ENCODE peak calls at places on chromosomes 3 and 15, in eight cellular contexts. One of them, this sample, is unnamed.

GRCh38 chr3:58112185-58112535 is 98.6 kb downstream of the DNASE1L3 start:
- DNase-seq in astrocyte of the cerebellum: no peak
- DNase-seq in LNCaP clone FGC: no peak
- DNase-seq in posterior cingulate gyrus: no peak
- DNase-seq in heart right ventricle: no peak
- DNase-seq in stimulated activated effector memory CD8-positive, alpha-beta T cell treated with anti-CD3 and anti-CD28 coated beads, Interleukin-12 subunit alpha, Interleukin-12 subunit beta, amount 100 ng/mL, for 72 hours: no peak
- DNase-seq in EH: no peak
- DNase-seq in RWPE1: no peak
- DNase-seq in this sample: no peak

GRCh38 chr15:47513496-47513895 is 203.8 kb upstream of the SEMA6D start:
- DNase-seq in astrocyte of the cerebellum: no peak
- DNase-seq in LNCaP clone FGC: no peak
- DNase-seq in posterior cingulate gyrus: no peak
- DNase-seq in heart right ventricle: no peak
- DNase-seq in stimulated activated effector memory CD8-positive, alpha-beta T cell treated with anti-CD3 and anti-CD28 coated beads, Interleukin-12 subunit alpha, Interleukin-12 subunit beta, amount 100 ng/mL, for 72 hours: no peak
- DNase-seq in EH: no peak
- DNase-seq in RWPE1: no peak
- DNase-seq in this sample: no peak

GRCh38 chr3:184791134-184791533 is 20.8 kb upstream of the VPS8 start:
- DNase-seq in astrocyte of the cerebellum: no peak
- DNase-seq in LNCaP clone FGC: no peak
- DNase-seq in posterior cingulate gyrus: no peak
- DNase-seq in heart right ventricle: no peak
- DNase-seq in stimulated activated effector memory CD8-positive, alpha-beta T cell treated with anti-CD3 and anti-CD28 coated beads, Interleukin-12 subunit alpha, Interleukin-12 subunit beta, amount 100 ng/mL, for 72 hours: no peak
- DNase-seq in EH: no peak
- DNase-seq in RWPE1: no peak
- DNase-seq in this sample: no peak

GRCh38 chr3:129892486-129892856 is 1.0 kb downstream of the TMCC1 start:
- DNase-seq in astrocyte of the cerebellum: no peak
- DNase-seq in LNCaP clone FGC: no peak
- DNase-seq in posterior cingulate gyrus: peak
- DNase-seq in heart right ventricle: no peak
- DNase-seq in stimulated activated effector memory CD8-positive, alpha-beta T cell treated with anti-CD3 and anti-CD28 coated beads, Interleukin-12 subunit alpha, Interleukin-12 subunit beta, amount 100 ng/mL, for 72 hours: no peak
- DNase-seq in EH: no peak
- DNase-seq in RWPE1: no peak
- DNase-seq in this sample: no peak

GRCh38 chr3:94617312-94617711 is 554.5 kb downstream of the NSUN3 start:
- DNase-seq in astrocyte of the cerebellum: no peak
- DNase-seq in LNCaP clone FGC: no peak
- DNase-seq in posterior cingulate gyrus: no peak
- DNase-seq in heart right ventricle: no peak
- DNase-seq in stimulated activated effector memory CD8-positive, alpha-beta T cell treated with anti-CD3 and anti-CD28 coated beads, Interleukin-12 subunit alpha, Interleukin-12 subunit beta, amount 100 ng/mL, for 72 hours: no peak
- DNase-seq in EH: no peak
- DNase-seq in RWPE1: no peak
- DNase-seq in this sample: no peak

GRCh38 chr15:41407341-41407740 is 5.0 kb upstream of the NDUFAF1 start:
- DNase-seq in astrocyte of the cerebellum: no peak
- DNase-seq in LNCaP clone FGC: no peak
- DNase-seq in posterior cingulate gyrus: no peak
- DNase-seq in heart right ventricle: no peak
- DNase-seq in stimulated activated effector memory CD8-positive, alpha-beta T cell treated with anti-CD3 and anti-CD28 coated beads, Interleukin-12 subunit alpha, Interleukin-12 subunit beta, amount 100 ng/mL, for 72 hours: no peak
- DNase-seq in EH: no peak
- DNase-seq in RWPE1: no peak
- DNase-seq in this sample: no peak

GRCh38 chr3:33385423-33385822 is 54.8 kb downstream of the UBP1 start:
- DNase-seq in astrocyte of the cerebellum: no peak
- DNase-seq in LNCaP clone FGC: no peak
- DNase-seq in posterior cingulate gyrus: no peak
- DNase-seq in heart right ventricle: no peak
- DNase-seq in stimulated activated effector memory CD8-positive, alpha-beta T cell treated with anti-CD3 and anti-CD28 coated beads, Interleukin-12 subunit alpha, Interleukin-12 subunit beta, amount 100 ng/mL, for 72 hours: peak
- DNase-seq in EH: no peak
- DNase-seq in RWPE1: no peak
- DNase-seq in this sample: no peak

GRCh38 chr3:135166266-135166825 is 371.3 kb downstream of the EPHB1 start:
- DNase-seq in astrocyte of the cerebellum: no peak
- DNase-seq in LNCaP clone FGC: no peak
- DNase-seq in posterior cingulate gyrus: peak
- DNase-seq in heart right ventricle: no peak
- DNase-seq in stimulated activated effector memory CD8-positive, alpha-beta T cell treated with anti-CD3 and anti-CD28 coated beads, Interleukin-12 subunit alpha, Interleukin-12 subunit beta, amount 100 ng/mL, for 72 hours: no peak
- DNase-seq in EH: no peak
- DNase-seq in RWPE1: no peak
- DNase-seq in this sample: no peak

GRCh38 chr15:41930221-41930866 is 36.5 kb upstream of the SPTBN5 start:
- DNase-seq in astrocyte of the cerebellum: peak
- DNase-seq in LNCaP clone FGC: no peak
- DNase-seq in posterior cingulate gyrus: no peak
- DNase-seq in heart right ventricle: no peak
- DNase-seq in stimulated activated effector memory CD8-positive, alpha-beta T cell treated with anti-CD3 and anti-CD28 coated beads, Interleukin-12 subunit alpha, Interleukin-12 subunit beta, amount 100 ng/mL, for 72 hours: no peak
- DNase-seq in EH: peak
- DNase-seq in RWPE1: peak
- DNase-seq in this sample: no peak

GRCh38 chr15:41332788-41333527 is at the start of gene NUSAP1:
- DNase-seq in astrocyte of the cerebellum: no peak
- DNase-seq in LNCaP clone FGC: no peak
- DNase-seq in posterior cingulate gyrus: no peak
- DNase-seq in heart right ventricle: no peak
- DNase-seq in stimulated activated effector memory CD8-positive, alpha-beta T cell treated with anti-CD3 and anti-CD28 coated beads, Interleukin-12 subunit alpha, Interleukin-12 subunit beta, amount 100 ng/mL, for 72 hours: no peak
- DNase-seq in EH: no peak
- DNase-seq in RWPE1: no peak
- DNase-seq in this sample: no peak

GRCh38 chr15:85019815-85020590 is 38.3 kb downstream of the PDE8A start:
- DNase-seq in astrocyte of the cerebellum: no peak
- DNase-seq in LNCaP clone FGC: no peak
- DNase-seq in posterior cingulate gyrus: no peak
- DNase-seq in heart right ventricle: no peak
- DNase-seq in stimulated activated effector memory CD8-positive, alpha-beta T cell treated with anti-CD3 and anti-CD28 coated beads, Interleukin-12 subunit alpha, Interleukin-12 subunit beta, amount 100 ng/mL, for 72 hours: no peak
- DNase-seq in EH: no peak
- DNase-seq in RWPE1: no peak
- DNase-seq in this sample: no peak

GRCh38 chr3:124845406-124845805 is 41.8 kb downstream of the ITGB5 start:
- DNase-seq in astrocyte of the cerebellum: peak
- DNase-seq in LNCaP clone FGC: no peak
- DNase-seq in posterior cingulate gyrus: no peak
- DNase-seq in heart right ventricle: peak
- DNase-seq in stimulated activated effector memory CD8-positive, alpha-beta T cell treated with anti-CD3 and anti-CD28 coated beads, Interleukin-12 subunit alpha, Interleukin-12 subunit beta, amount 100 ng/mL, for 72 hours: no peak
- DNase-seq in EH: peak
- DNase-seq in RWPE1: peak
- DNase-seq in this sample: no peak

This sample was measured in right lobe of liver.